ENCODE peak calls at places on chromosome 6, in eight cellular contexts. J is tibial nerve; M is ovary; D is dorsolateral prefrontal cortex; F is neural crest cell; S is brain microvascular endothelial cell; C is CD4-positive, alpha-beta T cell; R is PC-3. X is an unnamed sample.

GRCh38 chr6:722077-722524 is 29.2 kb upstream of the EXOC2 start:
- DNase-seq in J (peak), M (peak), D (peak), F (peak), S (peak), C (peak), R (peak), X (peak)

GRCh38 chr6:77457720-77458349 is 5.5 kb downstream of the HTR1B start:
- DNase-seq in J (peak), M (peak), D (peak), F (peak), S (peak), C (no peak), R (peak), X (peak)

GRCh38 chr6:25192562-25192961 is 86.6 kb upstream of the CARMIL1 start:
- DNase-seq in J (no peak), M (no peak), D (no peak), F (no peak), S (no peak), C (no peak), R (no peak), X (no peak)

GRCh38 chr6:107555449-107555848 is 65.5 kb downstream of the SOBP start:
- DNase-seq in J (no peak), M (no peak), D (no peak), F (no peak), S (no peak), C (no peak), R (no peak), X (no peak)

GRCh38 chr6:161023316-161023715 is 31.7 kb downstream of the MAP3K4 start:
- DNase-seq in J (no peak), M (no peak), D (no peak), F (no peak), S (no peak), C (no peak), R (no peak), X (no peak)

GRCh38 chr6:4871825-4872224 is 95.6 kb downstream of the CDYL start:
- DNase-seq in J (no peak), M (no peak), D (no peak), F (no peak), S (no peak), C (no peak), R (no peak), X (no peak)

GRCh38 chr6:150620244-150620643 is 20.6 kb downstream of the PLEKHG1 start:
- DNase-seq in J (no peak), M (no peak), D (no peak), F (no peak), S (no peak), C (no peak), R (no peak), X (no peak)

GRCh38 chr6:42104095-42104806 is 38.2 kb downstream of the C6orf132 start:
- DNase-seq in J (peak), M (peak), D (no peak), F (peak), S (peak), C (peak), R (no peak), X (peak)

DNA sequence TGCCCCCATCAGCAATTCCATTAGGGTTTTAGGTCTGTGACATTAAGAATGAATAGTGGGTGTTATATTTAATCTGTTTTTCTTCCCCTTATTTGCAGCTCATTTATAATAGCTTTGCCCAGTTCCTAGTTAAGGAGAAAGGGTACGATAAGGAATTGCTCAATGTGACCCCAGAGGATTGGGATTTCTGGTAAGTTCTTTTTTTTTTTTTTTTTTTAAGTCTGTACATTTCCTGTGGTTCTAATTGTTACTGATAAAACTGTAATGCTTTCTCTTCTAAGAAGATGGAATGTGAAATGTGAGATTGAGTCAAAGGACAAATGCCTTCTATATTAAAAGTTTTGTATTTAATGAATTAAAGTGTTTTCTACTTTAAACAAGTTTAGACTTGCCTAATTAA is 5.5 kb downstream of the NT5DC1 start:
- DNase-seq in J (no peak), M (no peak), D (no peak), F (no peak), S (no peak), C (no peak), R (no peak), X (no peak)
- TF ChIP-seq CTCF in J (no peak), M (no peak), D (no peak), F (no peak), S (no peak), C (no peak), R (no peak), X (no peak)

DNA sequence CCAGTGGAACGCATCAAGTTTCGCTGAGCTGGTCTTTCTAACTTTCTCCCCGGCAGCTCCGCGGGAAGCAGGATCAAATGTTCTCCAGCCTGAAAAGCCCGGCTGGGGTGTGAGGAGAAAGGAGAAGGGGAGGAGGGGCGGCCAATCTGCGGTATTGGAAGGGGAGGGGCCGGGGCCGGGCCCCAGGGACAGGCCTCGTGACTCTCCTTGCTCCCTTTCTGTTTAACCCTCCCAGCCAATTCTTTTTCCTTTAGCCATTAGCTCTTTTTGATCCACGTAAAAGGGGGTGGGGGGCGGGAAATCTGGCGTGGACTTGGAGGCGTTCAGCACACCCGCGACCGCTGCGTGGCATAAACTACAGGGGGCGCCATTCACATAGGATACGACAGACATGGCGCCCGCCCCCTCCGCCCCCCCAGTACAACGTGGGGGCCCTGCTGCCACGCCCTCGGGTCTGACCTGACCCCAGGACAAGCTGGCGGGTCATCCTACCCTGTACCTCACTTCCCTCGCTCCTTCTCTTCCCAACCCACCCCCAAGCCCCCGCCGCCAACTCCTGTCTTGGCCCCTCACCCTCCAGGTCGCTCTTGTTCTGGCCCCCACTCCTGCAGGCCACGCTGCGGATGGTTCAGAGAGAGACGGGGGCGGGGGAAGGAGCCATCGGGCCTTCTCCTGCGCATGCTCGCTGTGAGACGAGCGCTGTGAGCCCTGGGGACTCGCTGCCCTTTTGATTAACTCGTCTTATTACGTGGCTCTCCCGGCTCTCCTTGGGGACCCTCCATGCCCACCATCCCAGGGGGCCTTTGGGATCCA is 7.8 kb upstream of the MDGA1 start:
- DNase-seq in J (peak), M (peak), D (peak), F (peak), S (peak), C (peak), R (peak), X (peak)
- TF ChIP-seq CTCF in J (peak), M (peak), D (peak), F (peak), S (peak), C (no peak), R (peak), X (peak)

GRCh38 chr6:14117158-14118090 is at the start of gene CD83:
- DNase-seq in J (no peak), M (peak), D (peak), F (peak), S (peak), C (peak), R (peak), X (peak)
- TF ChIP-seq CTCF in J (no peak), M (no peak), D (no peak), F (peak), S (peak), C (no peak), R (peak), X (no peak)

DNA sequence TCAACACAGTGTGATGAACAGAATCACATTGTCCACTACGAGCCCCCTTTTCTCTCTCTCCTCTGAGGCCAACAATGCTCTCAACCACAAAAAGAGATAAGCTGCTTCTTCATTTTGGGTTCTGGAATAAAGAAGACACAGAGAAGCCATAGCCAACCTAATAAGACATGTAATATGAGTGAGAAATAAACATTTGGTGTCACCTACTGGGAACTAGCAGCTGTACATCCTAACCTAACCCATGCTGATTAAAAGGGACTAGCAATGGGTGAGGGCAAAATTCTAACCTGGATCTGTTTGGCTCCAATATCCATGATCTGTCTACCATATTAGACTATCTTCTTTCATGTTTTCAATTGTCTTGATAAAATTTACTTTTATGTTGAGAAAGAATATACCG is 369.1 kb upstream of the MARCKS start:
- DNase-seq in J (no peak), M (no peak), D (no peak), F (no peak), S (no peak), C (no peak), R (no peak), X (no peak)
- TF ChIP-seq CTCF in J (no peak), M (no peak), D (no peak), F (no peak), S (no peak), C (no peak), R (no peak), X (no peak)

GRCh38 chr6:88166493-88166900 is 350 bp upstream of the CNR1 start:
- DNase-seq in J (no peak), M (peak), D (no peak), F (peak), S (no peak), C (no peak), R (no peak), X (peak)

GRCh38 chr6:88167625-88167937 is 1.4 kb upstream of the CNR1 start:
- DNase-seq in J (no peak), M (no peak), D (no peak), F (no peak), S (no peak), C (no peak), R (no peak), X (no peak)

GRCh38 chr6:88165087-88165876 is 865 bp downstream of the CNR1 start:
- DNase-seq in J (no peak), M (no peak), D (no peak), F (no peak), S (no peak), C (no peak), R (no peak), X (no peak)

GRCh38 chr6:88166901-88167624 is 916 bp upstream of the CNR1 start:
- DNase-seq in J (no peak), M (peak), D (peak), F (peak), S (no peak), C (no peak), R (no peak), X (peak)

DNA sequence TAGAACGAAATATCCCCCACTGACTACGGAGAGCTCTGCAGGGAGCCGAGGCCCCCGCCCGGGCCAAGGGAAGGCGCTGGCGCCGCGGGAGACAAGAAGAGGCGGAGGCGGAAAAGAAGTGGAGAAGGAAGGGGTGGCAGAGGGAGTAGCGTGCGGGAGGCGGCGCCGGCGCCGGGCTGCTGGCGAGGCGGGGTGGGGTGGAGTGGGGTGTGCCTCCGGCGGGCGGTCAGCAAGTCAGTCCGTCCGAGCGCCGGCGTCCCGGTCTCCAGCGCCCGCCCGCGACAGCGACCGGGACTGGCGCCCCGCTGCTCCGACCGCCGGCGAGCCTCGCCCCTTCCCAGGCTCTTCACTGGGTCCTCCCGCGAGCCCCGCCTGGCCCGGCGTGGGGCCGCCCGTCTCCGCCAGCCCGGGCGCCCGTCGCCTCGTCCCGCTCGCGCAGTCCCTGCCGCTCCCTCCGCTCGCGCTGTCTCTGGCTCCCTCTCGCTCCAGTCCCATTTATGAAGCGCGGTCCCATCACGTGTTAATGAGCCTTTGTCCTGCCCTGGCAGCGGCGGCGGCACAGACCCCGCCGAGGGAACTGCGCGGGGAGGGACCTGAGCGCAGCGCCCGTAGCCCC is at the start of gene CNR1:
- DNase-seq in J (peak), M (peak), D (peak), F (peak), S (peak), C (no peak), R (no peak), X (peak)
- TF ChIP-seq CTCF in J (no peak), M (no peak), D (no peak), F (no peak), S (no peak), C (no peak), R (no peak), X (no peak)

DNA sequence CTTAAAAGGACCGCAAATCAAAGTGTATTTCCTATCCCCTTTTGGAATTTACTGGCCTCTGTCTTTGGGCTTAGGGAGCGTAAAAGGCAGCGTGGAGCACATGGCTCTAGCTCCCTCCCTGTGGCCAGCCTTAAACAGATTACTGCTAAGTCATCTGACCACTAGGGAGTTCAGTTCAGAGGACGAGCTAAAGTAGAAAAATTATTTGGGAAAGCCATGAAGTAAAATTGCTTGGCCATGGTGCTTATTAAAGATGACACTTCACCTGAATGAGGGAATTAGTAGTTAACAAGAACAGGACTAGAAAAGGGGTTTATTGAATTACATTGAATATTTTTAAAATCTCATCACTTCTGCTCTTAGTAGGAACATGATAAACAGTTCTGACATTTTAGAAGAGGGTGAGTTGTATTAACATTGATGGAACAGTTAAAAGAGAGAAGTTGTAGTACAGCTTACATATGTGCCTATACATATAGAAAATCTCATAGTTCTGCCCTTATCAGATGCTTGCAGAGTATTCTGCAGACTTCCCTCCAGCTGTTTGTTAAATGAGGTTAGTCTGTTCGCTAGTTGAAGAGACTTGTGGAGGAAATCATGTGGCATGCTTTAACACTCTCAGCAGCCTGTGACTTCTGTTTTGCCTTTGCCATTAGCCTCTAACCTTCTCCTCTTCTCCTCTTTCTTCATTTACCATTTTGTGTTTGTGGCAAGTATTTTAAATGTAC is 31.2 kb upstream of the MAPK13 start:
- DNase-seq in J (no peak), M (no peak), D (no peak), F (no peak), S (no peak), C (no peak), R (no peak), X (no peak)
- TF ChIP-seq CTCF in J (no peak), M (no peak), D (no peak), F (no peak), S (peak), C (peak), R (no peak), X (no peak)